ENCODE peak calls at places on chromosomes 12 and 14, in seven cellular contexts. B, Z, R, W, K, C and D are unnamed samples.
A peak's percentile ranks its signal among the peaks of the same experiment; 100 is the strongest.

GRCh38 chr12:115963030-115963480 is 314.4 kb downstream of the MED13L start:
- ATAC-seq in R (no peak), K (no peak), W (no peak), C (no peak), Z (no peak), B (peak; percentile 89), D (no peak)

GRCh38 chr14:65304239-65304638 is 108.3 kb upstream of the FUT8 start:
- ATAC-seq in C (no peak), B (peak; percentile 2), K (no peak), W (no peak), R (no peak), Z (no peak), D (no peak)

GRCh38 chr12:10102322-10102721 is 3.5 kb upstream of the CLEC1A start:
- ATAC-seq in K (no peak), R (peak; percentile 93), B (no peak), W (no peak), Z (peak; percentile 29), C (no peak), D (peak; percentile 20)

GRCh38 chr12:100114574-100114973 is 28.1 kb downstream of the BLTP3B start:
- ATAC-seq in Z (no peak), K (no peak), B (no peak), R (no peak), W (no peak), C (no peak), D (no peak)

GRCh38 chr12:131443019-131444000 is 267.6 kb upstream of the SFSWAP start:
- ATAC-seq in Z (no peak), R (no peak), B (no peak), K (no peak), W (no peak), C (no peak), D (no peak)

GRCh38 chr14:101539929-101540328 is 21.4 kb upstream of the DIO3 start:
- ATAC-seq in R (no peak), K (no peak), Z (no peak), C (no peak), B (no peak), W (no peak), D (no peak)

GRCh38 chr14:38285962-38286361 is 30.1 kb upstream of the CLEC14A start:
- ATAC-seq in C (no peak), R (no peak), K (no peak), W (no peak), B (no peak), Z (no peak), D (no peak)

GRCh38 chr14:23123419-23123818 is 4.4 kb upstream of the CEBPE start:
- ATAC-seq in C (no peak), R (peak; percentile 41), K (no peak), W (peak; percentile 68), B (no peak), Z (peak; percentile 2), D (peak; percentile 22)

GRCh38 chr12:132739600-132740312 is 21.9 kb downstream of the ANKLE2 start:
- ATAC-seq in W (peak; percentile 45), R (no peak), Z (no peak), C (no peak), K (no peak), B (no peak), D (no peak)

GRCh38 chr12:89162704-89163261 is 189.5 kb downstream of the DUSP6 start:
- ATAC-seq in K (no peak), B (peak; percentile 79), R (peak; percentile 88), C (no peak), W (peak; percentile 51), Z (peak; percentile 85), D (peak; percentile 94)

GRCh38 chr14:58152569-58152857 is 500 bp upstream of the ARMH4 start:
- ATAC-seq in W (no peak), C (no peak), R (no peak), K (no peak), Z (peak; percentile 37), B (no peak), D (no peak)

GRCh38 chr14:102461490-102462317 is 47.9 kb downstream of the ANKRD9 start:
- ATAC-seq in W (peak; percentile 89), C (no peak), B (no peak), K (no peak), Z (no peak), R (no peak), D (peak; percentile 73)

GRCh38 chr14:35201066-35201465 is 78.7 kb downstream of the PRORP start:
- ATAC-seq in C (no peak), W (no peak), Z (no peak), K (peak; percentile 68), B (no peak), R (peak; percentile 31), D (no peak)

GRCh38 chr12:74977832-74978481 is 231.7 kb downstream of the KCNC2 start:
- ATAC-seq in Z (no peak), B (no peak), K (no peak), R (no peak), W (no peak), C (no peak), D (no peak)

GRCh38 chr12:123148223-123148622 is 2.7 kb downstream of the PITPNM2 start:
- ATAC-seq in B (no peak), K (no peak), W (no peak), C (no peak), R (no peak), Z (no peak), D (no peak)

GRCh38 chr14:35909675-35910074 is 83.5 kb downstream of the BRMS1L start:
- ATAC-seq in K (no peak), R (no peak), Z (no peak), W (no peak), B (no peak), C (no peak), D (no peak)

GRCh38 chr12:50187084-50187900 is 20.1 kb upstream of the CERS5 start:
- ATAC-seq in W (no peak), Z (peak; percentile 11), B (no peak), R (no peak), C (no peak), K (no peak), D (peak; percentile 33)

GRCh38 chr12:116015525-116015924 is 262.0 kb downstream of the MED13L start:
- ATAC-seq in K (no peak), R (peak; percentile 78), B (peak; percentile 89), W (peak; percentile 62), C (peak; percentile 42), Z (peak; percentile 90), D (no peak)

GRCh38 chr12:67792185-67792584 is 143.6 kb downstream of the DYRK2 start:
- ATAC-seq in Z (peak; percentile 85), W (no peak), R (no peak), K (no peak), C (no peak), B (no peak), D (no peak)

GRCh38 chr12:109130755-109131521 is 14.6 kb downstream of the ACACB start:
- ATAC-seq in B (peak; percentile 25), W (peak; percentile 93), C (peak; percentile 88), Z (peak; percentile 91), R (peak; percentile 24), K (no peak), D (peak; percentile 20)

GRCh38 chr14:28083456-28083855 is 683.1 kb upstream of the FOXG1 start:
- ATAC-seq in K (no peak), Z (no peak), R (no peak), B (peak; percentile 84), C (no peak), W (no peak), D (no peak)

GRCh38 chr12:12396727-12397126 is 39.8 kb downstream of the BORCS5 start:
- ATAC-seq in W (no peak), C (no peak), B (no peak), K (no peak), Z (no peak), R (no peak), D (no peak)
- H3K27ac ChIP-seq in W (no peak overlapping the region), C (no peak overlapping the region), B (no peak overlapping the region), K (no peak overlapping the region), Z (peak overlapping the region; percentile 81), R (no peak overlapping the region), D (no peak overlapping the region)

GRCh38 chr14:54206477-54206876 is 190.3 kb upstream of the CDKN3 start:
- ATAC-seq in B (no peak), R (no peak), C (no peak), K (no peak), Z (no peak), W (no peak), D (no peak)
- H3K27ac ChIP-seq in B (no peak overlapping the region), R (no peak overlapping the region), C (peak overlapping the region; percentile 53), K (no peak overlapping the region), Z (no peak overlapping the region), W (no peak overlapping the region), D (no peak overlapping the region)

GRCh38 chr14:75626857-75627256 is 33.8 kb downstream of the ERG28 start:
- ATAC-seq in W (no peak), B (no peak), R (peak; percentile 82), K (no peak), C (no peak), Z (no peak), D (no peak)
- H3K27ac ChIP-seq in W (no peak overlapping the region), B (no peak overlapping the region), R (no peak overlapping the region), K (no peak overlapping the region), C (no peak overlapping the region), Z (no peak overlapping the region), D (no peak overlapping the region)

GRCh38 chr14:94598506-94598815 is 13.7 kb upstream of the SERPINA3 start:
- ATAC-seq in Z (peak; percentile 0), C (no peak), W (no peak), R (no peak), K (no peak), B (no peak), D (no peak)

GRCh38 chr14:94600148-94600545 is 12.0 kb upstream of the SERPINA3 start:
- ATAC-seq in W (no peak), C (no peak), B (no peak), Z (no peak), R (no peak), K (no peak), D (no peak)

GRCh38 chr14:94597788-94598187 is 14.4 kb upstream of the SERPINA3 start:
- ATAC-seq in W (no peak), Z (no peak), K (no peak), C (no peak), B (no peak), R (no peak), D (no peak)

GRCh38 chr14:94599656-94600004 is 12.6 kb upstream of the SERPINA3 start:
- ATAC-seq in K (no peak), Z (peak; percentile 16), W (no peak), B (no peak), C (peak; percentile 58), R (peak; percentile 2), D (no peak)

DNA sequence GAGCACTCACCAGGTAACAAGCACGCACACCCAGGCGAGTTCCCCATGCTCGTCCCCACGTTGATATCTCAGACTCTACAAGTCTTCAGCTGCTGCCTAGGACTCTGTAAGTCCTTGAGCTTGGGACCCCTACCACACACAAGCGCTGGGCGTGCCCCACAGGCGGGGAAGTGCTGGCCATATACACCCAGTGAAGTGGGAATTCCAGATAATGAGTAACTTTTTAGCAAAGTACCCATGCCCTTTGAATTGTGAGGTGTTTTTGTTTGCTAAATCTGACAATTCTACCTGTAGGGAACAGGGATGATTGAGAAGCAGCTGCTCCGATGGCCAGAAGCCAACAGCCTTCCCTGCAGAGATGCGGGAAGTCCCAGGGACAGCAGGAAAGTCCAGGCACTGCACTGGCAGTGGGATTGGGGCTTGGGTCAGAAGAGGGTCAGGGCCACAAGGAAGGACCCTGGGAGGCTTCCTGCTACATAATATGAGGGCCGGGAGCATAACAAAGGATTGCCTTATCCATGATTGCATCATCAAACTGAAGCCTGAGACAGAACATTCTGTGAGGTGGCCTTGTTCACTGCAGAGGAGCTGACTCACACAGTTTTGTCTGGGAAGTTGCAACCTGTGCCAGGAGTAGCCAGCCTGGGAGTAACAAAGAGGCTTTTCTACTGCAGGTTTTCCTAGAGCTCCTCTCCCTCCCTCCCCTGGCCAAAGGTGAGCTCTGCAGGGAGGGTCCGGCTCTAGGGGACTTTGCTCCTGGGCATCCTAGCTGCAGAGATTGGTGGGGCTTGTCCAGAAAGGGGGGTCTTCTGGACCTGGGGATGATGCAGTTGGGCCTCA is 13.2 kb upstream of the SERPINA3 start:
- ATAC-seq in W (peak; percentile 35), B (no peak), R (peak; percentile 66), Z (peak; percentile 88), K (no peak), C (peak; percentile 85), D (peak; percentile 80)
- H3K27ac ChIP-seq in W (peak overlapping the region; percentile 67), B (peak overlapping the region; percentile 96), R (peak overlapping the region; percentile 48), Z (peak overlapping the region; percentile 95), K (no peak overlapping the region), C (peak overlapping the region; percentile 68), D (peak overlapping the region; percentile 39)